ENCODE peak calls at places on chromosome 12, in seven cellular contexts. F is GM12891, T is SK-N-SH, S is K562, N is HepG2, X is H1, E is GM12878. P is an unnamed sample.

GRCh38 chr12:75446857-75447256 is 33.7 kb upstream of the GLIPR1 start:
- DNase-seq in E (no peak), T (no peak), N (no peak), F (no peak), S (no peak), X (no peak), P (no peak)

GRCh38 chr12:27233814-27234213 is 10.3 kb upstream of the STK38L start:
- DNase-seq in T (no peak), X (no peak), F (no peak), N (peak), E (no peak), S (peak), P (no peak)

GRCh38 chr12:12172106-12172511 is 94.7 kb downstream of the LRP6 start:
- DNase-seq in X (no peak), E (peak), F (peak), N (no peak), T (no peak), S (no peak), P (no peak)

GRCh38 chr12:70733385-70733784 is 96.2 kb upstream of the PTPRB start:
- DNase-seq in T (peak), F (peak), X (peak), N (peak), S (peak), E (peak), P (peak)

GRCh38 chr12:119668315-119668651 is 350 bp downstream of the PRKAB1 start:
- DNase-seq in F (no peak), T (no peak), X (no peak), E (no peak), S (no peak), N (no peak), P (no peak)

GRCh38 chr12:3202734-3203446 is 125.7 kb downstream of the TSPAN9 start:
- DNase-seq in E (no peak), S (peak), X (no peak), F (peak), T (peak), N (peak), P (peak)

GRCh38 chr12:49225551-49226166 is 36.8 kb upstream of the TUBA1A start:
- DNase-seq in X (no peak), E (no peak), S (no peak), T (no peak), F (no peak), N (no peak), P (no peak)

GRCh38 chr12:8822298-8822697 is at the start of gene A2ML1:
- DNase-seq in S (no peak), T (no peak), F (no peak), X (no peak), E (no peak), N (no peak), P (no peak)

GRCh38 chr12:90045559-90045958 is 336.9 kb upstream of the ATP2B1 start:
- DNase-seq in X (no peak), N (no peak), S (no peak), F (no peak), T (no peak), E (no peak), P (no peak)

GRCh38 chr12:67457799-67458680 is 188.9 kb downstream of the CAND1 start:
- DNase-seq in S (no peak), N (no peak), T (no peak), X (no peak), F (no peak), E (no peak), P (no peak)

GRCh38 chr12:27686147-27686546 is 10.1 kb upstream of the REP15 start:
- DNase-seq in N (no peak), F (no peak), T (no peak), X (no peak), E (no peak), S (no peak), P (no peak)

GRCh38 chr12:6434205-6435180 is 10.3 kb upstream of the CD27 start:
- DNase-seq in S (no peak), F (no peak), E (no peak), X (no peak), T (no peak), N (no peak), P (no peak)

GRCh38 chr12:108696111-108696995 is 35.0 kb downstream of the CORO1C start:
- DNase-seq in S (peak), E (no peak), N (no peak), F (no peak), X (no peak), T (no peak), P (no peak)

GRCh38 chr12:111194703-111195051 is 174.2 kb downstream of the PHETA1 start:
- DNase-seq in F (no peak), T (no peak), X (no peak), S (no peak), N (no peak), E (no peak), P (no peak)

GRCh38 chr12:132432721-132433577 is 57.0 kb upstream of the FBRSL1 start:
- DNase-seq in F (no peak), T (no peak), N (no peak), E (no peak), S (no peak), X (no peak), P (no peak)

GRCh38 chr12:9634177-9634803 is 26.6 kb upstream of the KLRB1 start:
- DNase-seq in E (no peak), S (peak), N (peak), T (peak), X (no peak), F (no peak), P (no peak)

GRCh38 chr12:47988073-47989022 is 15.9 kb downstream of the COL2A1 start:
- DNase-seq in F (no peak), S (no peak), N (no peak), X (no peak), T (no peak), E (no peak), P (no peak)

GRCh38 chr12:91205791-91206190 is 23.2 kb upstream of the DCN start:
- DNase-seq in X (no peak), N (no peak), F (no peak), E (no peak), T (no peak), S (no peak), P (no peak)

GRCh38 chr12:49944046-49944445 is 6.5 kb upstream of the AQP2 start:
- DNase-seq in S (no peak), F (no peak), N (no peak), E (no peak), X (no peak), T (no peak), P (no peak)

GRCh38 chr12:2608608-2608945 is 186.2 kb upstream of the FKBP4 start:
- DNase-seq in S (no peak), T (no peak), F (no peak), X (no peak), N (no peak), E (no peak), P (no peak)

GRCh38 chr12:104276192-104277131 is 27.1 kb upstream of the EID3 start:
- DNase-seq in N (no peak), T (no peak), S (no peak), X (no peak), F (no peak), E (no peak), P (peak)

GRCh38 chr12:24907464-24907863 is 41.4 kb downstream of the BCAT1 start:
- DNase-seq in E (no peak), N (no peak), F (no peak), S (no peak), X (no peak), T (no peak), P (no peak)

GRCh38 chr12:122421815-122422737 is at the start of gene CLIP1:
- DNase-seq in N (peak), F (peak), X (no peak), E (no peak), S (peak), T (peak), P (peak)

GRCh38 chr12:31890295-31891285 is 68.6 kb upstream of the RESF1 start:
- DNase-seq in S (no peak), T (no peak), X (no peak), F (no peak), E (no peak), N (no peak), P (no peak)

GRCh38 chr12:120316798-120317257 is 10.8 kb downstream of the PLA2G1B start:
- DNase-seq in S (peak), X (no peak), T (no peak), E (no peak), F (no peak), N (peak), P (no peak)

GRCh38 chr12:57522887-57523705 is 472 bp downstream of the MBD6 start:
- DNase-seq in T (no peak), X (no peak), E (no peak), F (no peak), S (peak), N (no peak), P (no peak)

GRCh38 chr12:132003846-132004245 is 54.1 kb downstream of the EP400 start:
- DNase-seq in N (no peak), F (no peak), E (no peak), S (no peak), T (no peak), X (no peak), P (no peak)

GRCh38 chr12:47549258-47549657 is 156.6 kb downstream of the RPAP3 start:
- DNase-seq in T (no peak), N (no peak), F (no peak), E (no peak), X (no peak), S (no peak), P (no peak)

GRCh38 chr12:51264297-51264696 is 5.9 kb downstream of the SMAGP start:
- DNase-seq in N (no peak), F (no peak), T (no peak), S (no peak), E (no peak), X (no peak), P (no peak)

GRCh38 chr12:41287500-41287899 is 99.4 kb downstream of the PDZRN4 start:
- DNase-seq in F (no peak), T (no peak), E (no peak), X (no peak), N (no peak), S (no peak), P (no peak)

GRCh38 chr12:57262126-57262822 is 11.3 kb upstream of the STAC3 start:
- DNase-seq in E (no peak), N (no peak), F (no peak), T (no peak), S (no peak), X (no peak), P (no peak)

GRCh38 chr12:26292596-26292995 is 97.2 kb downstream of the SSPN start:
- DNase-seq in T (no peak), X (no peak), S (no peak), E (no peak), N (no peak), F (no peak), P (no peak)

GRCh38 chr12:130859128-130859527 is 12.7 kb upstream of the RAN start:
- DNase-seq in N (no peak), E (no peak), F (no peak), S (peak), T (no peak), X (no peak), P (no peak)

GRCh38 chr12:113667667-113668356 is 196.1 kb upstream of the LHX5 start:
- DNase-seq in F (no peak), N (no peak), X (no peak), T (no peak), S (no peak), E (no peak), P (no peak)

GRCh38 chr12:104801427-104801826 is 156.7 kb downstream of the SLC41A2 start:
- DNase-seq in F (no peak), E (no peak), T (no peak), S (no peak), N (no peak), X (no peak), P (no peak)

DNA sequence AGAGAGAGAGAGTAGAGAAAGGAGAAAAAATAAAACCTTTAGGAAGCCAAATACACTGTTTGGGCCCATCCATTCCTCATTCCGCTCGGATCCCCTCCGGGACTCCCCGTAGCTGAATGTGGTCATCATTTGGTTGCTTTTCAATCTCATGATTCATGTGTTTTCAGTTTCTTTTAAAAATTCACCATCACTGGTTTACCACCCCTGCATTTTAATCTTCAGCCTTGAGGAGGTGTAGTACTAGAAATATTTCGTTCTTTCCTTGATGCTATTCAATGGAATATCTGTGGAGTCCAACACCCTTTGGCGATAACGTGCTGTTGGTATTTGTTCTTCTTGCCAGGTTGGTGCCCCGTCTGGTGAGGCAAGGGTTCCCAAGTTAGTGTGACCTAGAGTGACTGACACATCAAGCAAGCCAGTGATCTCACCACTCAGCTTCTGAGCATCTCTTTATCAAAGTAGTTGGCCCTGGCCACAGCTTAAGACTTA is 60.1 kb downstream of the PLXNC1 start:
- DNase-seq in S (no peak), N (no peak), F (no peak), X (no peak), T (no peak), E (no peak), P (no peak)
- TF ChIP-seq TAF1 in S (no peak), N (no peak), F (no peak), X (no peak), T (no peak), E (no peak), P (no peak)

GRCh38 chr12:117127933-117128823 is 29.0 kb upstream of the TESC start:
- DNase-seq in E (no peak), T (no peak), F (no peak), N (no peak), X (no peak), S (no peak), P (no peak)

GRCh38 chr12:117125275-117125613 is 26.0 kb upstream of the TESC start:
- DNase-seq in E (no peak), S (no peak), N (no peak), F (no peak), T (peak), X (no peak), P (no peak)

GRCh38 chr12:117125769-117126168 is 26.6 kb upstream of the TESC start:
- DNase-seq in S (no peak), E (no peak), T (no peak), F (no peak), X (no peak), N (no peak), P (no peak)

GRCh38 chr12:117124421-117125274 is 25.4 kb upstream of the TESC start:
- DNase-seq in F (no peak), E (no peak), X (no peak), N (peak), S (no peak), T (no peak), P (no peak)

DNA sequence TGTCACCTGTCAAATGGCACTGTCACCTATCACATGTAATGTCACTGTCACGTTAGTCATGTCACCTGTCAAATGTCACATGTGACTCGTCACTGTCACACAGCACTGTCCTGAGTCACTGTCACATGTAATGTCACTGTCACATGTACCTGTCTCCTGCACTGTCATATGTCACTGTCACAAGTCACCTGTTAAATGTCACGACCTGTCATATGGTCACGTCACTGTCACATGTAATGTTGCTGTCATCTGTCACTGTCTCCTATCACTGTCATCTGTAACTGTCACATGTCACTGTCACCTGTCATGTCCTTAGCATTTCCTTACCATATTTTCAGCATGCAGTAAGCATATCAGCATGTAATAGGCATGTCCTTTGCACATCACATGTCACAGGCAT is 27.1 kb upstream of the TESC start:
- DNase-seq in T (no peak), N (no peak), E (no peak), S (no peak), F (no peak), X (no peak), P (no peak)
- TF ChIP-seq POLR2AphosphoS5 in T (no peak), N (no peak), E (no peak), S (no peak), F (no peak), X (no peak), P (no peak)

GRCh38 chr12:99054601-99055128 is 409.6 kb downstream of the APAF1 start:
- DNase-seq in N (no peak), T (no peak), X (no peak), E (no peak), S (no peak), F (no peak), P (no peak)
- TF ChIP-seq TAF1 in N (no peak), T (no peak), X (no peak), E (no peak), S (no peak), F (no peak), P (no peak)

GRCh38 chr12:124160102-124160501 is 134.8 kb upstream of the RFLNA start:
- DNase-seq in T (no peak), F (no peak), X (no peak), S (no peak), N (no peak), E (no peak), P (no peak)
- TF ChIP-seq POLR2AphosphoS5 in T (no peak), F (no peak), X (no peak), S (no peak), N (no peak), E (no peak), P (no peak)

GRCh38 chr12:129372876-129373275 is 519.6 kb downstream of the GLT1D1 start:
- DNase-seq in E (no peak), X (no peak), T (no peak), S (no peak), N (no peak), F (no peak), P (no peak)
- TF ChIP-seq TAF1 in E (no peak), X (no peak), T (no peak), S (no peak), N (no peak), F (no peak), P (no peak)

GRCh38 chr12:116592116-116592637 is 33.0 kb downstream of the MAP1LC3B2 start:
- DNase-seq in F (no peak), N (no peak), E (no peak), S (no peak), T (no peak), X (no peak), P (no peak)
- TF ChIP-seq POLR2AphosphoS5 in F (no peak), N (no peak), E (no peak), S (no peak), T (no peak), X (no peak), P (no peak)

DNA sequence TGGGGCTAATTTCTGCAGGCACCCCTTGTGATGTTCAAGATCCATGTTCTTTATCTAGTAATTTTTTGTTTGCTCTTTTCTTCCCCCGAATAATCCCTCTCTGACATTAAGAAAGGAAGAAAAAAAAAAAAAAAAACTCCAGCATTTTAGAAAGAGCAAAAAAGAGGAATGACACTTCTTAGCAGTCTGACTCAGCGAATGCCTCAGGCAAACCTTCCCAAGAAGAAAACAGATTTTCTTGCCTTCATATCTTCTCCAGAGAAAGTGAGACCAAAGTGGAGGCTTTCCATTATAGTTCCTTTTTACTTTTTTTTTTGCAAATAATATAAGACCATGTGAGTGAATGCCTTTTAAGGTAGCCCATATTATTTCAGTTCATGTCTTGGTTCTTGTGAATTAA is 479.0 kb upstream of the SYT1 start:
- DNase-seq in X (no peak), T (no peak), N (no peak), F (no peak), S (no peak), E (no peak), P (no peak)
- TF ChIP-seq TAF1 in X (no peak), T (no peak), N (no peak), F (no peak), S (no peak), E (no peak), P (no peak)

DNA sequence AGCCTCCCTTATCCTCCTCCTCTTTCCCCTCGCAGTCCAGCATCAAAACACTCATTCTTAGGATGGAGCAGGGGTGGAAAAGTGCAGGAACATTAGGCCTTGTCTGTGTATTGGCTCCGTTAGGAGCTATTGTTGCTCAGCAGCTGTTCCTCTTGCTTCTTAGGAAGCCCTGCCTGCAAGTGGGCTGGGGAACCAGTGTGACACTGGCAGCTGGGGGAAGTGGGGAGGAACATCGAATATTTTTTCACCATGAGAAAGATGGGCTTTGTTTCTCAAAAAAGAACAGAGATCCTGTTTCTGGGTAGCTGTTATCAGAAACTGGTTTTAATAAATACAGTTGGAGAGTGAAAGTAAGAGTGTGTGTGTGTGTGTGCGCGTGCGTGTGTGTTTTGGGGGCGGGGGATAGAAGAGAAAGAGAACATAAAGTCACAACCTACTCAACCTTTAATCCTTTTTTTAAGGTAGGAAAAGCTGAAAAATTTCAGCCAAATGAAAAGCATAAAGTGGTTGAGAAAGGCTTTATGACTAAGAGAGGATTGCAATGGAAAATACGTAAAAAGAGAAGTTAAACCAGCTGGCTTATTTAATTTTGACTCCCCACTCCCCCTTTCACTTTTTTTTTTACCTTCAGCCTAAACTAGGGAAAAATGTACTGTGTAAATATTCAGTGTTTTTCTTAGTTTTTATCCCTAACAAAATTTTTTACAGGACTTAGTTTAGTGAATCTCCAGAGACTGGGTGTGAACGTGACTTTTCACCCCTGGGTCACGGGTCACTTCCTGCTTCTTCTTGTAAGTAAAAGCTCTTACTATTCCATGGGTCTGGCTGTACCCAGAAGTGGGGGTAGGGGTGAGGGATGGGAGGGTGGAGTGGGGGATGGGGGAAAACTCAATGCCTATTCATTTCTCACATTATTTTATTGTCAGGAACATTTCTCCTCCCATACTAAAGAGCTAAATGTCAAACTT is 197.1 kb upstream of the PLEKHG7 start:
- DNase-seq in E (peak), S (peak), X (no peak), N (no peak), F (no peak), T (peak), P (no peak)
- TF ChIP-seq POLR2AphosphoS5 in E (no peak), S (no peak), X (no peak), N (no peak), F (no peak), T (no peak), P (peak)